ENCODE peak calls at places on chromosomes 7 and 10, in ten cellular contexts. K is foreskin fibroblast, P is RWPE1, O is hepatocyte, J is left ventricle myocardium inferior, R is tibial nerve, I is kidney epithelial cell, Q is PC-3, B is BJ, S is nephron progenitor cell. T is an unnamed sample.

GRCh38 chr10:61673360-61673759 is 10.6 kb downstream of the CABCOCO1 start:
- DNase-seq in K (no peak), P (no peak), O (no peak), J (no peak), R (no peak), I (no peak), Q (peak; percentile 74), B (no peak), S (no peak), T (no peak)

GRCh38 chr10:110434477-110435096 is 63.1 kb upstream of the DUSP5 start:
- DNase-seq in K (no peak), P (no peak), O (no peak), J (no peak), R (no peak), I (no peak), Q (no peak), B (no peak), S (no peak), T (no peak)

GRCh38 chr7:32242436-32242835 is 172.2 kb upstream of the PDE1C start:
- DNase-seq in K (no peak), P (no peak), O (no peak), J (no peak), R (no peak), I (no peak), Q (no peak), B (no peak), S (no peak), T (no peak)

GRCh38 chr10:89637108-89637507 is 7.9 kb downstream of the PANK1 start:
- DNase-seq in K (no peak), P (no peak), O (no peak), J (no peak), R (no peak), I (no peak), Q (no peak), B (no peak), S (no peak), T (no peak)

GRCh38 chr7:90239625-90240228 is 5.2 kb upstream of the CFAP69 start:
- DNase-seq in K (no peak), P (no peak), O (no peak), J (no peak), R (no peak), I (no peak), Q (no peak), B (no peak), S (no peak), T (no peak)

GRCh38 chr7:39453743-39454355 is 112.4 kb upstream of the YAE1 start:
- DNase-seq in K (peak; percentile 41), P (peak; percentile 23), O (peak; percentile 61), J (no peak), R (peak; percentile 16), I (peak; percentile 2), Q (peak; percentile 65), B (no peak), S (peak; percentile 51), T (peak; percentile 29)

GRCh38 chr10:15813415-15813814 is 46.9 kb downstream of the MINDY3 start:
- DNase-seq in K (peak; percentile 12), P (no peak), O (no peak), J (no peak), R (no peak), I (no peak), Q (peak; percentile 79), B (no peak), S (no peak), T (no peak)

GRCh38 chr7:47405921-47406765 is 175.8 kb downstream of the TNS3 start:
- DNase-seq in K (no peak), P (peak; percentile 87), O (no peak), J (peak; percentile 79), R (peak; percentile 44), I (no peak), Q (no peak), B (no peak), S (no peak), T (no peak)

GRCh38 chr10:19966751-19967150 is 150.5 kb downstream of the PLXDC2 start:
- DNase-seq in K (no peak), P (no peak), O (peak; percentile 12), J (no peak), R (no peak), I (no peak), Q (no peak), B (no peak), S (peak; percentile 60), T (no peak)

GRCh38 chr10:132408823-132409666 is 12.0 kb downstream of the PWWP2B start:
- DNase-seq in K (no peak), P (no peak), O (no peak), J (no peak), R (no peak), I (no peak), Q (no peak), B (no peak), S (no peak), T (no peak)

GRCh38 chr7:280461-280860 is 9.5 kb upstream of the FOXL3 start:
- DNase-seq in K (no peak), P (no peak), O (no peak), J (peak; percentile 3), R (no peak), I (no peak), Q (no peak), B (no peak), S (no peak), T (no peak)

GRCh38 chr10:94205370-94205930 is 157.3 kb downstream of the NOC3L start:
- DNase-seq in K (peak; percentile 42), P (no peak), O (no peak), J (no peak), R (no peak), I (no peak), Q (no peak), B (no peak), S (no peak), T (no peak)

GRCh38 chr10:122349758-122350355 is 24.7 kb upstream of the PLEKHA1 start:
- DNase-seq in K (no peak), P (no peak), O (peak; percentile 28), J (no peak), R (no peak), I (no peak), Q (no peak), B (no peak), S (no peak), T (no peak)

GRCh38 chr10:5199398-5199797 is 2.8 kb downstream of the AKR1C4 start:
- DNase-seq in K (no peak), P (no peak), O (no peak), J (no peak), R (no peak), I (no peak), Q (no peak), B (no peak), S (no peak), T (no peak)

GRCh38 chr10:44628921-44629320 is 244.0 kb upstream of the CXCL12 start:
- DNase-seq in K (peak; percentile 77), P (peak; percentile 2), O (peak; percentile 23), J (no peak), R (no peak), I (peak; percentile 31), Q (peak; percentile 84), B (no peak), S (no peak), T (peak; percentile 89)

GRCh38 chr7:29297194-29297890 is 102.8 kb downstream of the CHN2 start:
- DNase-seq in K (no peak), P (no peak), O (no peak), J (no peak), R (no peak), I (no peak), Q (no peak), B (no peak), S (peak; percentile 23), T (no peak)
- TF ChIP-seq CTCF in K (peak; percentile 13), P (no peak), O (no peak), J (no peak), R (no peak), I (peak; percentile 13), Q (peak; percentile 53), B (no peak), S (peak; percentile 18), T (peak; percentile 2)

GRCh38 chr10:91090761-91091529 is 129.5 kb upstream of the PCGF5 start:
- DNase-seq in K (no peak), P (no peak), O (no peak), J (no peak), R (no peak), I (no peak), Q (no peak), B (no peak), S (no peak), T (no peak)
- TF ChIP-seq CTCF in K (peak; percentile 12), P (no peak), O (no peak), J (peak; percentile 49), R (no peak), I (peak; percentile 6), Q (peak; percentile 13), B (peak; percentile 40), S (peak; percentile 10), T (peak; percentile 26)

GRCh38 chr10:8908013-8908412 is 853.5 kb downstream of the GATA3 start:
- DNase-seq in K (no peak), P (no peak), O (no peak), J (no peak), R (no peak), I (no peak), Q (no peak), B (no peak), S (peak; percentile 3), T (no peak)
- TF ChIP-seq CTCF in K (no peak), P (no peak), O (no peak), J (no peak), R (no peak), I (no peak), Q (peak; percentile 13), B (no peak), S (no peak), T (no peak)

GRCh38 chr7:34672430-34672829 is 14.4 kb downstream of the NPSR1 start:
- DNase-seq in K (no peak), P (peak; percentile 10), O (no peak), J (no peak), R (no peak), I (peak; percentile 31), Q (peak; percentile 83), B (no peak), S (no peak), T (no peak)

GRCh38 chr7:34677491-34677890 is 19.5 kb downstream of the NPSR1 start:
- DNase-seq in K (no peak), P (no peak), O (no peak), J (no peak), R (no peak), I (no peak), Q (no peak), B (no peak), S (no peak), T (no peak)

GRCh38 chr7:34673066-34673465 is 15.0 kb downstream of the NPSR1 start:
- DNase-seq in K (no peak), P (no peak), O (no peak), J (no peak), R (no peak), I (no peak), Q (no peak), B (no peak), S (no peak), T (no peak)

DNA sequence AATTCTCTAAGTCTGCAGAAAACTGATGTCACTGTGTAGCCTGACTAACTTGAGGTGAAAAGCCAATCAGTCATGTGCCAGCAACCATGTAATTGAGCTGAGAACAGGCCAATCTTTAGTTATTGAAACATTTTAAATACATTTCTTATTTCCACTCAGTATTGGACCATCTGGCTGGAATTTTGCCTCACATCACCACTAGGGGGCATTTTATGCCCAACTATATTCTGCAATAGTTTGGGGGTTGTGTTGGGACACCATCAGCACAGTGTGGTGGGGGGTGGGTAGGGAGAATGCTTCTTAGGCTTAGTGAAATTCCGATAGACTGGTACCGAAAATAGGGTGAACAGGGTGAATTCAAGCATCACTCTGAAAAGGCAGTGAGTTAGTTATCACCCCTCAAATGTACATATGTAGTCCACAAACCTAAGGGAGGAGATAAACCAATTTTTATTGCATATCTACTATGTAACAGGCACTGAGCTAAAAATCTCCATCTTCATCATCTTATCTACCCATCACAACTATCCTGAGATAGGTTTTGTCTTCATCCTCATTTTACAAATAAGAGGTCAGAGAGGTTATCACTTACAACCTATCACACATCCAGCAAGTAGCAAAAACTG is 17.8 kb downstream of the NPSR1 start:
- DNase-seq in K (no peak), P (peak; percentile 5), O (peak; percentile 19), J (no peak), R (no peak), I (no peak), Q (peak; percentile 49), B (no peak), S (peak; percentile 35), T (no peak)
- TF ChIP-seq CTCF in K (peak; percentile 58), P (peak; percentile 38), O (peak; percentile 56), J (peak; percentile 62), R (no peak), I (peak; percentile 63), Q (peak; percentile 78), B (peak; percentile 58), S (peak; percentile 62), T (peak; percentile 31)